ENCODE peak calls at places on chromosomes 1 and 21, in four cellular contexts. M, H, A and Y are unnamed samples.
A peak's percentile ranks its signal among the peaks of the same experiment; 100 is the strongest.

GRCh38 chr1:22143065-22143514 is at the start of gene WNT4:
- DNase-seq in M (peak; percentile 56), H (no peak), A (no peak), Y (no peak)

GRCh38 chr1:1602321-1602931 is 2.5 kb upstream of the FNDC10 start:
- DNase-seq in A (no peak), M (no peak), H (no peak), Y (no peak)

GRCh38 chr1:79235221-79236002 is 228.9 kb upstream of the ADGRL4 start:
- DNase-seq in H (no peak), A (no peak), M (no peak), Y (no peak)

GRCh38 chr1:206803221-206803730 is 31.0 kb upstream of the IL10 start:
- DNase-seq in A (no peak), M (peak; percentile 24), H (no peak), Y (no peak)

GRCh38 chr1:164440222-164440621 is 118.8 kb upstream of the PBX1 start:
- DNase-seq in H (peak; percentile 52), M (peak; percentile 14), A (no peak), Y (no peak)

GRCh38 chr21:44791993-44792392 is 9.6 kb downstream of the UBE2G2 start:
- DNase-seq in H (no peak), A (no peak), M (no peak), Y (no peak)

GRCh38 chr1:193066606-193067005 is 7.2 kb downstream of the RO60 start:
- DNase-seq in M (no peak), A (no peak), H (no peak), Y (no peak)

GRCh38 chr1:49765034-49765433 is 258.7 kb downstream of the AGBL4 start:
- DNase-seq in H (no peak), A (no peak), M (peak; percentile 76), Y (no peak)

GRCh38 chr1:50967416-50968020 is 2.5 kb upstream of the CDKN2C start:
- DNase-seq in A (no peak), M (no peak), H (no peak), Y (no peak)

GRCh38 chr1:1677718-1678580 is 14.6 kb downstream of the SLC35E2B start:
- DNase-seq in A (no peak), H (peak; percentile 57), M (no peak), Y (no peak)

GRCh38 chr1:241413386-241413785 is 56.4 kb upstream of the RGS7 start:
- DNase-seq in H (no peak), A (no peak), M (no peak), Y (peak; percentile 33)

GRCh38 chr21:21084179-21084578 is 86.0 kb downstream of the NCAM2 start:
- DNase-seq in H (no peak), A (no peak), M (no peak), Y (no peak)

GRCh38 chr21:21085206-21085605 is 87.0 kb downstream of the NCAM2 start:
- DNase-seq in A (no peak), M (no peak), H (no peak), Y (no peak)
- H3K27ac ChIP-seq in A (no peak overlapping the region), M (no peak overlapping the region), H (no peak overlapping the region), Y (no peak overlapping the region)

GRCh38 chr21:17003221-17003620 is 509.6 kb upstream of the CXADR start:
- DNase-seq in A (no peak), H (no peak), M (no peak), Y (no peak)

GRCh38 chr21:17002628-17003027 is 510.2 kb upstream of the CXADR start:
- DNase-seq in A (no peak), M (no peak), H (no peak), Y (no peak)

GRCh38 chr21:17003763-17004373 is 509.0 kb upstream of the CXADR start:
- DNase-seq in A (no peak), M (no peak), H (no peak), Y (peak; percentile 48)
- H3K27ac ChIP-seq in A (no peak overlapping the region), M (no peak overlapping the region), H (peak overlapping the region; percentile 15), Y (peak overlapping the region; percentile 59)

GRCh38 chr1:8871965-8872399 is 6.5 kb downstream of the ENO1 start:
- DNase-seq in A (no peak), M (no peak), H (no peak), Y (no peak)

GRCh38 chr1:8873001-8873400 is 5.5 kb downstream of the ENO1 start:
- DNase-seq in M (no peak), A (no peak), H (no peak), Y (no peak)

GRCh38 chr1:8870118-8870517 is 8.4 kb downstream of the ENO1 start:
- DNase-seq in A (no peak), H (no peak), M (no peak), Y (no peak)

GRCh38 chr1:8871539-8871935 is 6.9 kb downstream of the ENO1 start:
- DNase-seq in M (peak; percentile 35), H (no peak), A (no peak), Y (no peak)

DNA sequence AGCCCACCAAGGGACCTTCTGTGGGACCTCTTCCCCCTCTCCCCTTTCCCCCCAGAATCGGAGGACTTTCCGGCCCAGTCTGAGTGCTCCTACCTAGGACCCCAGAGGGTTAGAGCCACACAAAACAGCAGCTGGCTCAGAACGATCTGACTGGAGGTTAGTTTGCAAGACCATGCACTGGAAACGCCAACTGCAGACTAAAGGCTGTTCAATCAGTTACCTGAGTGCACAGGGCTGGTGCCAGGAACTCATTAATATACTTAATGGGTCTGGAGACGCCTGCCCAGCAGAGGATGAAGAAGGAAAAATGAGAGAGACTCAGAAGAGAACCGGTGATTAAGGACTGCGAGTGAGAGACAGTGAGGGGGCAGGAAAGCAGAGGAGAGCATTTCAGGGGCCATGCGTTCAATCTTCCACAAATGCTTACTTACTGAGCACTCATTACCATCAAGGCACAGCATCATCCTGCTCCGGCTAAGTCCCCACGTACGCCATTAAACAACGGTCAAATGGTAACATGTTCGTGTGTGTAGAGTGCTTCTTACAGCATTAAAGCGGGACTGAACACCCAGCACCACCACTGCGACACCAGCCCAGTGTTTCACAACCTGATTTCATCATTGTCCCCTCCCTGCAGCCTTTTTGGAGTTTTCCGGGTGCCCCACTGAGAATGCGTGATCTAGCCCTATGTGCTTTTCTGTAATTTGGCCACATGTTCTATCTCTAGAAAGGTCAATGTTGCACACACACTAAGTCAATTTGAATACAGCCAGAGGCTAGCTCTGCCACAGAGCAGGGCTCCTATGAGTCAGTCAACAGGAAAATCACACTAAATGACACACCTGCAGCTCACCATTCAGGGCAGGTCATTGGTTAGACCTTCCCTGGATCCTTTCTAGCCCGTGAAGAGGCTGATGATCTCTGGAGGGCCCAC is 7.6 kb downstream of the ENO1 start:
- DNase-seq in H (no peak), M (no peak), A (no peak), Y (no peak)
- H3K27ac ChIP-seq in H (no peak overlapping the region), M (no peak overlapping the region), A (peak overlapping the region; percentile 99), Y (peak overlapping the region; percentile 98)

DNA sequence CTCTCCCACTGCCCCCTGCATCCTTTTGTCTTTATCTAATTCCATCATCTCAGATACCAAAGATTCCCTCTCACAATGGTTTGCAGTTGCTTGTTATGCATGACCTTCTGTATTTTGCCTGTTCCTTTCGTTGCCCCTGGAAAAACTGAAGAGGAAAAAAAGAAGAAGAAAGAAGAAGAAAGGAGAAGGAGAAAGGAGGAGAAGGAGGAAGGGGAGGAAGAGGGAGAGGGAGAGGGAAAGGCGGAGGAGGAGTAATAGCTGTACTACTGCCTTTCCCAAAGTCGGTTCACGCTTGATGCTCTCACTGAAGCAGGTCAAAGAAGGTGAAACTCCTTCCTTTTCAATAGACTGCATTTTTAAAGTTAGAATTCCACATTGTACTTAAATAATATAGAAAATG is 513.8 kb downstream of the PTPRC start:
- DNase-seq in A (no peak), H (no peak), M (no peak), Y (no peak)
- H3K27ac ChIP-seq in A (no peak overlapping the region), H (no peak overlapping the region), M (no peak overlapping the region), Y (no peak overlapping the region)